ENCODE peak calls at places on chromosome 2, in five cellular contexts. R is A549, H is K562, J is WTC11, O is HepG2. P is an unnamed sample.

GRCh38 chr2:176457486-176457885 is 188.2 kb downstream of the MTX2 start:
- DNase-seq in R (no peak), H (no peak), J (no peak), O (no peak), P (no peak)

GRCh38 chr2:220956429-220956828 is 615.7 kb downstream of the EPHA4 start:
- DNase-seq in R (no peak), H (no peak), J (no peak), O (no peak), P (no peak)

GRCh38 chr2:138036522-138036921 is 72.2 kb downstream of the HNMT start:
- DNase-seq in R (no peak), H (no peak), J (no peak), O (no peak), P (no peak)

GRCh38 chr2:228446732-228447131 is 265.2 kb upstream of the SPHKAP start:
- DNase-seq in R (no peak), H (no peak), J (no peak), O (no peak), P (no peak)

GRCh38 chr2:9333591-9334171 is 89.6 kb downstream of the ITGB1BP1 start:
- DNase-seq in R (peak), H (peak), J (peak), O (peak), P (no peak)

GRCh38 chr2:64331846-64332245 is 122.1 kb upstream of the LGALSL start:
- DNase-seq in R (no peak), H (no peak), J (no peak), O (no peak), P (no peak)

GRCh38 chr2:233319256-233319655 is 11.6 kb downstream of the SAG start:
- DNase-seq in R (no peak), H (no peak), J (no peak), O (no peak), P (no peak)

GRCh38 chr2:206642075-206643025 is at the start of gene FAM237A:
- DNase-seq in R (no peak), H (peak), J (peak), O (peak), P (no peak)

GRCh38 chr2:206693399-206694137 is 24.6 kb downstream of the DYTN start:
- DNase-seq in R (peak), H (peak), J (no peak), O (peak), P (peak)

GRCh38 chr2:47666332-47666731 is 116.6 kb upstream of the MSH6 start:
- DNase-seq in R (no peak), H (no peak), J (no peak), O (no peak), P (no peak)

DNA sequence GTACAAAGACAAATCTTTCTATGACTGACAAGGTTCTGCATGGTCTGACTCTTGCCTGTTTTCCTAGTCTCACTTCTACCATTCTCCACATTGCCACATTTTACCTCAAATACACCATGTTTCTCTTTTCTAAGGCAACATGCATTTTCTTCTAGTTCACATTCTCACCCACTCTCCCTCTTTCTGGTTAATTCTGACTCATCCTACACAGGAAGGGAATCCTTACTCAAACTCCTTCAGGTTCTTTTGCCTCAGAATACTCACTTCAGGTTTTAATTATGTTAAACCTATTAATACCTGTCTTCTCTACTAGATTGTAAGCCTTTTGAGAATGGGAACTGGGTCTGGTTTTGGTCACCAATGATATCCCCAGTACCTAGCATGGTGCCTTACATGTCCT is 47.2 kb downstream of the MAP2 start:
- DNase-seq in R (no peak), H (no peak), J (no peak), O (no peak), P (no peak)
- TF ChIP-seq ESRRA in R (no peak), H (no peak), J (no peak), O (no peak), P (no peak)

DNA sequence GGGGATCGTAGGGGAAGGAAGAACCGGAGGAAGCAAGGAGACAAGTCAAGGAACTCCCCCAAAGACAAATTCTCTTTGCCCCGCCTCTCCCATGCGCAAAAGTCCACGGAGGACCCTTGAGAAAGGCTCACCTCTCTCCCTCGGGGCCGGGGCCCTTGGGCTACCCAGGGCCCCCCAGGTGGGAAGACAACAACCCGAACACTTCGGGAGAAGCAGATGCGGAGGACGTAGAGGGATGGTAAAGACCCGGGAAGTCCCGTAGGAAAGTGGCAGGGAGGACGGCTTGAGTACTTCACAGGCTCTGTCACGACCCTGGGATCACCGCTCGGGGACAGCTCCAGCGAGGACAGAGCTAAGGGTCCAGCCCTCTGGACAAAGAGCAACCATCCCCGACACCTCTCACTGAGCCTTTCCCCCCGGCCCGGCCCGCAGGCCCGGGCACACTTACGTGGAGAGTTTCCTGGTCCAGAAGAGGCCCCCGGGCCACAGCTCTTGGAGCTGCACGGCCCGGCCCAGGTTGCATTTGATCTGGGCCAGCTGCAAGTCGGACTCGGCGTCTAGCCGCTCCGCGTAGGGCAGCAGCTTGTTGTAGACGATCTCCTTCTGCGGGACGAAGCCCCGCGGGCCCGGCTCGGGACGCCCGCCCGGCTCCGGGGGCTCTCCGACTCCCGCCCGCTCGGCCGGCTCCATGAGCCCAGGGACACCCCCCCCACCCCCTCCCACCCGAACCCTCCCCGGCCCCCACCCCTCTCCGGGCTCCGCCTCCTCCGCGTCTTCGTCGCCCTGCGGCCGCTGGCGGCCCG is 497 bp downstream of the PSME4 start:
- DNase-seq in R (peak), H (peak), J (peak), O (peak), P (no peak)
- TF ChIP-seq ESRRA in R (no peak), H (no peak), J (no peak), O (no peak), P (no peak)

GRCh38 chr2:44569397-44569970 is 207.7 kb downstream of the CAMKMT start:
- DNase-seq in R (no peak), H (no peak), J (no peak), O (no peak), P (no peak)
- TF ChIP-seq ESRRA in R (no peak), H (no peak), J (no peak), O (no peak), P (no peak)

DNA sequence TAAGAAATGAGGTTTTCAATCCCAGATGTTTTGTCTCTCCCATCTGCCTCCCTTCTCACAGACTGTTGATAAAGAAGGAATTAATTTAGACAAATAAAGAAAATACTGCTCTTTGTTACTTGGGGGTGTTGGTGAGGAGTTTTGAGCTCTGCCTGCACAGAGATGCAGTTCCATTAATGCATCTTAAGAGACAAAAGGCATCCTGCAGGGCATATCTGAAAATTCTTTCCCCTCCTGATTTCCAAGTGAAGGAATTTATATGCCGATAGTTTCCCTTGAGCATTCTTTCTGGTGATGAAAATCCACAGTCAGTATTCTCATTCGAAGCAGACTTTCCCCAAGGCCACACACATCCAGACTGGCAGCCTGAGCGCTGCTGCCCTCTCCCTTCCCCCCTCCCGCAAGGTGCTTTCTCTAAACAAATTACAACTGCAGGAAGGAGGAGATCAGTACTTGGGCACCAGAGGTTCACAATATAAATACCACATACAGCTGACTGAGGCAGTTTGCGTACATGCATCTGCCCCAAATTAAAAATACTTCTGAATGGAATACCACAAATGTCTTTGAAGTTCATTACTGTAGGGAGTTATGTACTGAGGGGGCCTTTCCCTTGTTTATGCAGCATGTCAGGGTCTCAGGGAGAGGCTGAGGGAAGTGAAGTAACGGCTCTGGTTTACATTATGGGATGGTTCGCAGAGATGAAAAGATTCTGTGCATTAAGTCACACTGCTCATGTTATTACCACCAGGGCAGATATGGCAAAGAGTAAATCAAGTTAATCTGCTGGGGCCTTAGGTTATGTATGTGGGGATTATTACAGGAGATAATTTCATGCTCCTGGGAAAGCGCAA is 385.7 kb upstream of the RND3 start:
- DNase-seq in R (no peak), H (no peak), J (peak), O (no peak), P (no peak)
- TF ChIP-seq ESRRA in R (no peak), H (no peak), J (no peak), O (no peak), P (no peak)

P was measured in GM12878.